ENCODE peak calls at places on chromosome 6, in five cellular contexts. R is GM12878, E is HepG2, D is K562, N is H1. Q is an unnamed sample.

GRCh38 chr6:32113386-32114352 is 4.5 kb upstream of the TNXB start:
- DNase-seq in R (no peak), E (peak; percentile 80), D (peak; percentile 63), N (no peak), Q (peak; percentile 34)

GRCh38 chr6:95877480-95877879 is 138.3 kb upstream of the FUT9 start:
- DNase-seq in R (no peak), E (peak; percentile 88), D (no peak), N (no peak), Q (no peak)

GRCh38 chr6:52900536-52900935 is 9.0 kb downstream of the GSTA3 start:
- DNase-seq in R (no peak), E (no peak), D (no peak), N (no peak), Q (no peak)

GRCh38 chr6:138026342-138026741 is 80.9 kb downstream of the PERP start:
- DNase-seq in R (no peak), E (no peak), D (no peak), N (no peak), Q (no peak)

GRCh38 chr6:85464722-85465150 is 14.9 kb downstream of the NT5E start:
- DNase-seq in R (no peak), E (no peak), D (no peak), N (no peak), Q (peak; percentile 54)

GRCh38 chr6:115733426-115733825 is 327.3 kb downstream of the FRK start:
- DNase-seq in R (no peak), E (no peak), D (no peak), N (no peak), Q (no peak)

GRCh38 chr6:159852877-159853276 is 37.9 kb upstream of the MAS1 start:
- DNase-seq in R (no peak), E (no peak), D (no peak), N (no peak), Q (peak; percentile 12)

GRCh38 chr6:157075549-157076426 is 247.5 kb downstream of the TMEM242 start:
- DNase-seq in R (peak; percentile 44), E (no peak), D (no peak), N (no peak), Q (no peak)

GRCh38 chr6:43639984-43640800 is 4.6 kb downstream of the MAD2L1BP start:
- DNase-seq in R (no peak), E (no peak), D (peak; percentile 68), N (no peak), Q (no peak)

GRCh38 chr6:45655630-45656422 is 278.1 kb upstream of the SUPT3H start:
- DNase-seq in R (no peak), E (no peak), D (no peak), N (no peak), Q (peak; percentile 77)

GRCh38 chr6:137819740-137820139 is 47.3 kb upstream of the TNFAIP3 start:
- DNase-seq in R (peak; percentile 59), E (no peak), D (no peak), N (no peak), Q (no peak)

GRCh38 chr6:56370591-56371198 is 123.3 kb upstream of the COL21A1 start:
- DNase-seq in R (peak; percentile 34), E (peak; percentile 58), D (no peak), N (no peak), Q (peak; percentile 16)

GRCh38 chr6:150076196-150076893 is 7.4 kb upstream of the ULBP3 start:
- DNase-seq in R (no peak), E (no peak), D (no peak), N (no peak), Q (no peak)

GRCh38 chr6:27669278-27669797 is 196.4 kb upstream of the ZNF184 start:
- DNase-seq in R (no peak), E (no peak), D (peak; percentile 38), N (no peak), Q (no peak)

GRCh38 chr6:21873562-21873961 is 280.0 kb downstream of the SOX4 start:
- DNase-seq in R (no peak), E (no peak), D (no peak), N (no peak), Q (no peak)

GRCh38 chr6:132401120-132401940 is at the start of gene MOXD1:
- DNase-seq in R (no peak), E (no peak), D (peak; percentile 25), N (no peak), Q (peak; percentile 8)

GRCh38 chr6:169921853-169922779 is 170.7 kb downstream of the ERMARD start:
- DNase-seq in R (no peak), E (peak; percentile 35), D (no peak), N (no peak), Q (no peak)

GRCh38 chr6:147676468-147676867 is 168.0 kb downstream of the SAMD5 start:
- DNase-seq in R (no peak), E (no peak), D (no peak), N (no peak), Q (no peak)

GRCh38 chr6:170042596-170043118 is 248.2 kb downstream of the DLL1 start:
- DNase-seq in R (no peak), E (no peak), D (peak; percentile 50), N (no peak), Q (no peak)

GRCh38 chr6:80967618-80968017 is 784.9 kb downstream of the TENT5A start:
- DNase-seq in R (no peak), E (no peak), D (no peak), N (no peak), Q (no peak)

GRCh38 chr6:30727920-30728605 is 7.9 kb downstream of the TUBB start:
- DNase-seq in R (no peak), E (no peak), D (no peak), N (no peak), Q (no peak)

GRCh38 chr6:15462717-15463525 is 199.9 kb downstream of the DTNBP1 start:
- DNase-seq in R (no peak), E (no peak), D (no peak), N (no peak), Q (no peak)

GRCh38 chr6:6701864-6702263 is 113.3 kb downstream of the LY86 start:
- DNase-seq in R (no peak), E (no peak), D (peak; percentile 58), N (no peak), Q (no peak)

GRCh38 chr6:69827491-69827890 is 30.7 kb upstream of the LMBRD1 start:
- DNase-seq in R (no peak), E (no peak), D (no peak), N (no peak), Q (no peak)

GRCh38 chr6:170529839-170530520 is 23.1 kb downstream of the PSMB1 start:
- DNase-seq in R (peak; percentile 4), E (peak; percentile 69), D (peak; percentile 85), N (no peak), Q (peak; percentile 67)

GRCh38 chr6:86949776-86950175 is 12.4 kb downstream of the HTR1E start:
- DNase-seq in R (no peak), E (no peak), D (no peak), N (no peak), Q (no peak)

GRCh38 chr6:44199883-44200282 is 16.8 kb upstream of the MYMX start:
- DNase-seq in R (no peak), E (no peak), D (no peak), N (no peak), Q (no peak)

GRCh38 chr6:4603291-4603690 is 172.9 kb upstream of the CDYL start:
- DNase-seq in R (no peak), E (no peak), D (no peak), N (no peak), Q (no peak)

GRCh38 chr6:2982464-2983121 is 11.2 kb upstream of the SERPINB6 start:
- DNase-seq in R (no peak), E (no peak), D (no peak), N (no peak), Q (no peak)

GRCh38 chr6:157607317-157608109 is 215.5 kb upstream of the SNX9 start:
- DNase-seq in R (no peak), E (no peak), D (no peak), N (peak; percentile 33), Q (no peak)

GRCh38 chr6:125700591-125701353 is 48.7 kb upstream of the HEY2 start:
- DNase-seq in R (no peak), E (no peak), D (no peak), N (no peak), Q (no peak)

GRCh38 chr6:144581807-144582537 is 296.8 kb downstream of the UTRN start:
- DNase-seq in R (no peak), E (peak; percentile 35), D (peak; percentile 40), N (no peak), Q (peak; percentile 25)

GRCh38 chr6:116513224-116513875 is 1.9 kb downstream of the CALHM5 start:
- DNase-seq in R (no peak), E (no peak), D (no peak), N (no peak), Q (no peak)

GRCh38 chr6:136066005-136066404 is 184.1 kb downstream of the MTFR2 start:
- DNase-seq in R (no peak), E (no peak), D (no peak), N (no peak), Q (no peak)

DNA sequence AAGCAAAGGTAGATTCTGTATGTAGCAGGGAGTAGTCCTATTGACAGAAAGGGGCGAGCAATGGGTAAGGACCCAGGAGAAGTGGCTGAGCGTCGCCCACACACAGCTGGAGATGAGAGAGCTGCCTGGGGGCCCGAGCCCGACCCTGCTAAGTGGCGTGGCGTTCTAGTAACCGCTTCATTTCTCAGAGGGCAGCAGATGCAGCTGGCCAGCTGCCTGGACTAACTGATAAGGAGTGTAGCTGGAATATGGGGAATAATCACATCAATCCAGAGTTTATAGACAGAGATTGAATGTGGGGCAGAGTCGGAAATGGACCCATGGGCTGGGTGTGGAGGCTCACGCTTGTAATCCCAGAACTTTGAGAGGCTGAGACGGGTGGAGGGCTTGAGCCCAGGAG is 64.4 kb downstream of the EZR start:
- DNase-seq in R (no peak), E (no peak), D (no peak), N (no peak), Q (no peak)
- TF ChIP-seq HDAC2 in R (no peak), E (no peak), D (no peak), N (no peak), Q (no peak)

DNA sequence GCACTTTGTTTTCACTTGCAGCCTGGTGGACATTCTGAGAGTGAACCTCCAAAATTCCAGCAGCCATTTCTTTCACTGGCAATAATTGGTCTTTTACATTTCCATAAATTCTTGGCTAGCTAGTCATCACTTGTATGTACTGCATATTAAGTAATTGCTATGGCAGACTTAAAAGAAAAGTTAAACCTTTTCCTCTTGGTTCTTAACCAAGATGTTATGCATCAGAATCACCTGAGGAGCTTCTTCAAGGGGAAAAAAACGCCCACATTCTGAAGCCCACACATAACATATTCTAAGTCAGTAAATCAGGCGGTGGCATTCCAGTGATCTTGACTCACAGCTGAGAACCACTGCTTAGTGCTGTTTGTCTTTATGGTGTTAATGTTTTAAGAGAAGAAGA is 37.0 kb downstream of the CDC40 start:
- DNase-seq in R (no peak), E (no peak), D (no peak), N (no peak), Q (no peak)
- TF ChIP-seq RAD21 in R (no peak), E (no peak), D (no peak), N (no peak), Q (no peak)

GRCh38 chr6:11311970-11312369 is 79.5 kb upstream of the NEDD9 start:
- DNase-seq in R (no peak), E (no peak), D (no peak), N (no peak), Q (no peak)
- TF ChIP-seq HDAC2 in R (no peak), E (no peak), D (no peak), N (no peak), Q (no peak)

DNA sequence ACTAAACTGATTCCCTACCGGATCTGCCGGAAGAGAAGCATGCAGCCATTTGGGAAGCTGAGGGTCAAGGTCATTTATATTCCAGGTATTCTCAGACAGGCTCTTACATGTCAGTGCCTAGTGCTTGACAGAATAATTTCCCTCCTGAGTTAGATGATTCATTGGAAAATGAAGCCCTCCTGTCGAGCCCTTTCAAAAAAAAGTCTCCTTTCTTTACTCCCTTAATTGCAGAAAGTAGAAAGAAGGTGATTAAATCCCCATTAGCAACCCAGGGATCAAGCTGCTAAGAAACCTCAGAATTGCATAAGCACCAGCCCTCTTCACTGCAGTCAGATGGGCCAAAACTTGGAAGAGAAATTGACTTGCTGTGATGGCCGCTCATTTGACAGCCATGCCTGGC is 60.9 kb upstream of the ARMH2 start:
- DNase-seq in R (no peak), E (no peak), D (no peak), N (no peak), Q (no peak)
- TF ChIP-seq RAD21 in R (no peak), E (no peak), D (no peak), N (no peak), Q (no peak)